ENCODE peak calls at places on chromosomes 5 and 9, in five cellular contexts. P is ACHN; G is astrocyte of the spinal cord; I is activated T-cell treated with anti-CD3 and anti-CD28 coated beads, Interleukin-2, amount 50 U/mL, for 4 hours; Q is ELF-1. Y is an unnamed sample.

GRCh38 chr5:151700816-151701215 is 14.1 kb upstream of the SPARC start:
- DNase-seq in P (no peak), G (no peak), Q (no peak), I (no peak), Y (no peak)

GRCh38 chr9:109182940-109183798 is 16.1 kb upstream of the FRRS1L start:
- DNase-seq in Q (peak), I (no peak), P (peak), G (no peak), Y (peak)

GRCh38 chr9:12697719-12698118 is 4.5 kb downstream of the TYRP1 start:
- DNase-seq in G (no peak), P (no peak), Q (no peak), I (no peak), Y (no peak)

GRCh38 chr9:79579624-79580023 is 7.9 kb downstream of the TLE4 start:
- DNase-seq in Q (no peak), G (no peak), P (no peak), I (no peak), Y (no peak)

GRCh38 chr5:71529682-71530081 is 57.5 kb upstream of the MCCC2 start:
- DNase-seq in Q (no peak), I (no peak), P (no peak), G (no peak), Y (no peak)

GRCh38 chr9:38707885-38708640 is 11.9 kb downstream of the FAM240B start:
- DNase-seq in I (no peak), G (no peak), Q (peak), P (peak), Y (no peak)

GRCh38 chr9:8486095-8486494 is 686.5 kb upstream of the DMAC1 start:
- DNase-seq in P (peak), I (no peak), Q (peak), G (peak), Y (no peak)

GRCh38 chr9:81729141-81729540 is 39.8 kb upstream of the TLE1 start:
- DNase-seq in P (no peak), G (no peak), I (no peak), Q (no peak), Y (no peak)

GRCh38 chr9:122121931-122122330 is 28.8 kb upstream of the TTLL11 start:
- DNase-seq in Q (no peak), G (no peak), I (no peak), P (no peak), Y (no peak)

GRCh38 chr9:96661711-96662110 is 6.6 kb upstream of the PRXL2C start:
- DNase-seq in P (peak), Q (no peak), G (peak), I (no peak), Y (no peak)

GRCh38 chr9:88197781-88198345 is 59.6 kb upstream of the SPATA31C2 start:
- DNase-seq in I (no peak), P (peak), Q (peak), G (peak), Y (peak)

GRCh38 chr5:169350016-169350415 is 49.1 kb upstream of the SLIT3 start:
- DNase-seq in I (no peak), G (peak), P (peak), Q (no peak), Y (peak)

GRCh38 chr5:71834575-71834974 is 115.5 kb downstream of the CARTPT start:
- DNase-seq in P (no peak), G (no peak), I (no peak), Q (no peak), Y (no peak)

GRCh38 chr5:79845448-79846197 is 145.4 kb downstream of the MTX3 start:
- DNase-seq in G (peak), P (no peak), I (no peak), Q (no peak), Y (peak)

GRCh38 chr5:10355071-10355889 is 1.8 kb downstream of the MARCHF6 start:
- DNase-seq in P (peak), G (peak), I (no peak), Q (no peak), Y (no peak)

GRCh38 chr5:135399838-135400542 is 959 bp upstream of the MACROH2A1 start:
- DNase-seq in P (no peak), I (no peak), Q (peak), G (no peak), Y (no peak)

GRCh38 chr5:157384971-157385709 is 74.9 kb upstream of the NIPAL4 start:
- DNase-seq in I (no peak), P (peak), G (peak), Q (peak), Y (peak)

GRCh38 chr5:14268236-14268701 is 125.1 kb downstream of the TRIO start:
- DNase-seq in Q (peak), G (peak), P (peak), I (no peak), Y (peak)

GRCh38 chr9:70043689-70044449 is at the start of gene MAMDC2:
- DNase-seq in P (peak), I (no peak), Q (peak), G (peak), Y (peak)

GRCh38 chr5:77302247-77302646 is 91.8 kb downstream of the PDE8B start:
- DNase-seq in Q (no peak), I (no peak), P (no peak), G (no peak), Y (no peak)

GRCh38 chr9:95074632-95075269 is 242.8 kb downstream of the FANCC start:
- DNase-seq in G (no peak), I (no peak), P (no peak), Q (no peak), Y (no peak)

GRCh38 chr5:52807037-52807436 is 19.3 kb downstream of the ITGA1 start:
- DNase-seq in G (no peak), Q (no peak), I (no peak), P (no peak), Y (no peak)

GRCh38 chr9:6029581-6029980 is 14.2 kb upstream of the RANBP6 start:
- DNase-seq in P (no peak), Q (no peak), I (no peak), G (no peak), Y (no peak)

GRCh38 chr5:95068303-95068702 is 216.6 kb downstream of the MCTP1 start:
- DNase-seq in P (no peak), Q (no peak), I (no peak), G (no peak), Y (no peak)

GRCh38 chr9:126509718-126510117 is 104.0 kb upstream of the LMX1B start:
- DNase-seq in Q (no peak), G (no peak), I (no peak), P (no peak), Y (no peak)